ENCODE peak calls at places on chromosome 14, in four cellular contexts. F is progenitor cell of endocrine pancreas, P is hepatocyte, A is fibroblast of lung. V is an unnamed sample.

GRCh38 chr14:40989260-40989659 is 617.4 kb upstream of the LRFN5 start:
- DNase-seq in F (no peak), P (no peak), A (no peak), V (no peak)

GRCh38 chr14:98608071-98609060 is 663.6 kb downstream of the BCL11B start:
- DNase-seq in F (no peak), P (no peak), A (no peak), V (no peak)

GRCh38 chr14:104770851-104771272 is 17.9 kb downstream of the SIVA1 start:
- DNase-seq in F (no peak), P (no peak), A (no peak), V (no peak)

GRCh38 chr14:68736519-68736918 is 56.3 kb downstream of the ZFP36L1 start:
- DNase-seq in F (no peak), P (peak), A (no peak), V (no peak)

GRCh38 chr14:101104485-101104884 is 201.0 kb upstream of the RTL1 start:
- DNase-seq in F (no peak), P (no peak), A (no peak), V (no peak)

GRCh38 chr14:56099081-56099797 is 19.0 kb upstream of the PELI2 start:
- DNase-seq in F (no peak), P (no peak), A (no peak), V (no peak)

GRCh38 chr14:34098045-34098984 is 147.4 kb upstream of the EGLN3 start:
- DNase-seq in F (no peak), P (peak), A (peak), V (peak)

GRCh38 chr14:67276131-67276530 is 34.9 kb downstream of the PALS1 start:
- DNase-seq in F (no peak), P (no peak), A (no peak), V (no peak)

GRCh38 chr14:38098074-38098846 is 109.4 kb upstream of the SSTR1 start:
- DNase-seq in F (no peak), P (no peak), A (peak), V (no peak)

GRCh38 chr14:104390941-104391901 is 188.3 kb upstream of the C14orf180 start:
- DNase-seq in F (peak), P (no peak), A (no peak), V (no peak)

GRCh38 chr14:97978336-97978735 is 1181.2 kb downstream of the VRK1 start:
- DNase-seq in F (peak), P (peak), A (peak), V (peak)

GRCh38 chr14:54253195-54253947 is 143.4 kb upstream of the CDKN3 start:
- DNase-seq in F (no peak), P (peak), A (peak), V (no peak)

GRCh38 chr14:32913725-32914124 is 25.0 kb upstream of the NPAS3 start:
- DNase-seq in F (no peak), P (no peak), A (no peak), V (no peak)
- TF ChIP-seq CTCF in F (peak), P (no peak), A (peak), V (no peak)

DNA sequence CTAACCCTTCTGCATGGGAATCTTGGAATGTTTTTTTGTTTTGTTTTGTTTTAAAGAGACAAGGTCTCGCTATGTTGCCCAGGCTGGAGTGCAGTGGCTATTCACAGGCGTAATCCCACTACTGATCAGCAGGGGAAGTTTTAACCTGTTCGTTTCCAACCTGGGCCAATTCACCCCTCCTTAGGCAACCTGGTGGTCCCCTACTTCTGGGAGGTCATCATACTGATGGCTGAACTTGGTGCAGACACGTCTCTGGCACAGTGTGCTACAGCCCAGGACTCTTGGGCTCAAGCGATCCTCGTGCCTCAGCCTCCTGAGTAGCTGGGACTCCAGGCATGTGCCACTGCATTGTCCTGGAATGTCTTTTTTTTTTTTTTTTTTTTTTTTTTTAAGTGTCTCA is 48.9 kb upstream of the ISM2 start:
- DNase-seq in F (no peak), P (no peak), A (no peak), V (peak)
- TF ChIP-seq CTCF in F (peak), P (no peak), A (peak), V (no peak)

DNA sequence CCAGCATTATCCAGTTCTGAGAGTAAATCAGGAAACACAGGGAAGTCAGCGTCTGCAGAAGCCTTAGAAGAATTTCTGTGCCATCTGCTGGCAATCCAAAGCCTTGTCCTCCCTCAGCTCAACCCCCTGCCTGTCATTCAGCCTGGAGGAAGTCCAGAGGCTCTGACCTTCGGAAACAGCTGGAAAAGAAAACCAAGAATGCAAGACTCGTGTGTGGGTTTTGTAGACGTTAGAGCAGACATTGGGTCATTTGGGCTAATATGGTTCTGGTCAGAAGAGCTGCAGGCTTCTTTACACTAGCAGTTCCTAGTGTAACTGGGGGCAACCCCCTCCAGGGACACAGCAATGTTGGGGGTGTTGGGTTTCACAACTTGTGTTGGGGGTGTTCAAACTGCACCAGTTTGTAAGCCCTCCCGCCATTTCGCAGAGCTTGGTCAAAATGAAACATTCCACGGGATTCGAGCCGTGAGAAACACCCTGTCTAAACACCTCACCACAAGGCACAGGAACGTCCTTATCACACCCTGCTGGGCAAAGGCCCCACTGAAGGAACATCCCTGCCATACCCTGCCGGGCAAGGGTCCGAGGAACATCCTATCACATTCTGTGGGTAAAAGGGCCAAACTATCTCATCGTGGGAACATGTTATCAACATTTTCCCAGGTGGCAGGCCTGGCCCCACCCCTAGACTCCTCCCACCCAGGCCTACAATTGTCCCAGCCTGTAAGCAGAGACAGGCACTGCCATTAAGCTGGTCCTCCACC is 21.0 kb upstream of the SERPINA4 start:
- DNase-seq in F (no peak), P (no peak), A (peak), V (peak)
- TF ChIP-seq CTCF in F (no peak), P (peak), A (no peak), V (no peak)

DNA sequence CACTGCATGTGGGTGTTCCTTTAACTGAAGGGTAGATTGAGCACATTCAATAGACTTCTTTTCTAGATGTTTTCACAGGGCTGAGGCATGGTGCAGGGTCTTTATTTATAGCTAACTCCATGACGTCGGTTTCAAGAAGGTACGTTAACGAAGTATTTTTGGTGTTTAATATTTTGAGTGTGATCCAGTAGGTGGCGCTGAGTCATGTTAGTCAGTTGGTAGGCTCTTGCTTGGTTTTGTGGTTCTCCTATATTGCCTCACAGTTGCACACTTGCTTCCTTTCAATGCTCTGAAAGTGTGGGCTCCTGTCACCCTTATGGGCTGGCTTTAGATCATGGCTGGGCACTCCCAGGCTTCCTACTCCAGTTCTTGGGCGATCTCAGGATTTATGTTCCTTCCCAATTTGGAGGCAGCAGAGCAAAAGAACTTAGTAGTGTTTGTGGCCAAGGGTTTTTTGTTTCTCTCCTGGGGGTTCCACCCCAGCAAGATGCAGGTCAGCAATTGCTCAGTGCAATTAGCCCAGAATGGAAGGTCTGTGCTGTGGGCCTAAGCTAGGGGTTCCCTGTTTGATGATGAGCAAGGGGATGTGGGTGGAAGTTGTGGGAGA is 471.6 kb upstream of the FOXG1 start:
- DNase-seq in F (no peak), P (peak), A (peak), V (peak)
- TF ChIP-seq CTCF in F (peak), P (peak), A (no peak), V (peak)